ENCODE peak calls at places on chromosomes 13 and 19, in five cellular contexts. One of them, this sample, is unnamed.
A peak's percentile ranks its signal among the peaks of the same experiment; 100 is the strongest.

GRCh38 chr13:66977156-66977555 is 253.0 kb downstream of the PCDH9 start:
- DNase-seq in transverse colon: no peak
- DNase-seq in H1: no peak
- DNase-seq in tibial nerve: no peak
- DNase-seq in GM12878: no peak
- DNase-seq in this sample: no peak

GRCh38 chr19:339262-339887 is 5.2 kb downstream of the MIER2 start:
- DNase-seq in H1: no peak
- DNase-seq in tibial nerve: no peak
- DNase-seq in transverse colon: no peak
- DNase-seq in GM12878: no peak
- DNase-seq in this sample: no peak

GRCh38 chr13:41606646-41607045 is 149.3 kb downstream of the RGCC start:
- DNase-seq in tibial nerve: no peak
- DNase-seq in transverse colon: no peak
- DNase-seq in GM12878: no peak
- DNase-seq in H1: no peak
- DNase-seq in this sample: no peak

GRCh38 chr13:59677966-59678814 is 485.5 kb downstream of the DIAPH3 start:
- DNase-seq in H1: no peak
- DNase-seq in GM12878: no peak
- DNase-seq in tibial nerve: peak; percentile 26
- DNase-seq in transverse colon: no peak
- DNase-seq in this sample: peak; percentile 41

GRCh38 chr13:93039131-93039530 is 187.5 kb upstream of the GPC6 start:
- DNase-seq in GM12878: no peak
- DNase-seq in transverse colon: no peak
- DNase-seq in tibial nerve: no peak
- DNase-seq in H1: no peak
- DNase-seq in this sample: no peak

GRCh38 chr19:1211494-1212234 is 6.1 kb downstream of the STK11 start:
- DNase-seq in GM12878: no peak
- DNase-seq in tibial nerve: no peak
- DNase-seq in transverse colon: no peak
- DNase-seq in H1: no peak
- DNase-seq in this sample: peak; percentile 47

GRCh38 chr19:49983645-49984229 is 22.8 kb upstream of the SIGLEC11 start:
- DNase-seq in H1: no peak
- DNase-seq in GM12878: peak; percentile 19
- DNase-seq in transverse colon: peak; percentile 68
- DNase-seq in tibial nerve: peak; percentile 75
- DNase-seq in this sample: peak; percentile 57

GRCh38 chr19:2394669-2395292 is 32.6 kb downstream of the TIMM13 start:
- DNase-seq in transverse colon: peak; percentile 72
- DNase-seq in GM12878: peak; percentile 38
- DNase-seq in tibial nerve: no peak
- DNase-seq in H1: no peak
- DNase-seq in this sample: no peak

GRCh38 chr19:50416815-50417137 is 2.0 kb upstream of the SPIB start:
- DNase-seq in GM12878: no peak
- DNase-seq in H1: no peak
- DNase-seq in transverse colon: no peak
- DNase-seq in tibial nerve: no peak
- DNase-seq in this sample: no peak

GRCh38 chr13:114047358-114047881 is 73.5 kb upstream of the C13orf46 start:
- DNase-seq in H1: no peak
- DNase-seq in transverse colon: peak; percentile 60
- DNase-seq in tibial nerve: no peak
- DNase-seq in GM12878: peak; percentile 74
- DNase-seq in this sample: no peak

GRCh38 chr13:114110091-114110829 is 22.2 kb downstream of the RASA3 start:
- DNase-seq in H1: no peak
- DNase-seq in GM12878: no peak
- DNase-seq in tibial nerve: no peak
- DNase-seq in transverse colon: peak; percentile 68
- DNase-seq in this sample: peak; percentile 13

DNA sequence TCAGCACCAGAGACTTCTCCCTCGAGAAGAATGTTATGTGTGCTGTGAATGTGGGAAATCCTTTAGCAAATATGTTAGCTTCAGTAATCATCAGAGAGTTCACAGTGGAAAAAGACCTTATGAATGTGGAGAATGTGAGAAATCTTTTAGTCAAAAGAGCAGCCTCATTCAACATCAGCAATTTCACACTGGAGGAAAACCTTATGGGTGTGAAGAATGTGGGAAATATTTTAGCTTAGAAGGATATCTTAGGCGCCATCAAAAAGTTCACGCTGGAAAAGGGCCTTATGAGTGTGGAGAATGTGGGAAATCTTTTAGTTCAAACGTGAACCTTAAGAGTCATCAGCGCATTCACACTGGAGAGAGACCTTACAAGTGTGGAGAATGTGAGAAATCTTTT is 8.3 kb upstream of the ZNF587 start:
- DNase-seq in GM12878: no peak
- DNase-seq in transverse colon: no peak
- DNase-seq in tibial nerve: no peak
- DNase-seq in H1: no peak
- DNase-seq in this sample: no peak
- TF ChIP-seq EP300 in GM12878: no peak
- TF ChIP-seq EP300 in transverse colon: no peak
- TF ChIP-seq EP300 in tibial nerve: no peak
- TF ChIP-seq EP300 in H1: no peak
- TF ChIP-seq EP300 in this sample: no peak

DNA sequence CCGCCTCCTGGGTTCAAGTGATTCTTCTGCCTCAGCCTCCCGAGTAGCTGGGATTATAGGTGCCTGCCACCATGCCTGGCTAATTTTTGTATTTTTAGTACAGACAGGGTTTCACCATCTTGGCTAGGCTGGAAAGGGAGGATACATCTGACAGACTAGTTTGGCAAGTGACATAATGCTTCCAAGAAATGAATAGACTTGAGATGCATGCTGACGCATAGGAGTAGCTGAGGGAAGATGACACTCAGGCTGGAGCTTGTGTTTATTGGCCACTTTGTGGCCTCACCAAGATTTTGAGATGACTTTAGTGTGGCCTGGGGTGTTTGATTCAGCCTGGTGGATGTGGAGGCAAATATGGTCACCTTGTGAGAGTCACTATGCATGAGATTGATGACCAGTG is 4.0 kb downstream of the ZNF586 start:
- DNase-seq in transverse colon: no peak
- DNase-seq in H1: no peak
- DNase-seq in GM12878: no peak
- DNase-seq in tibial nerve: no peak
- DNase-seq in this sample: no peak
- H3K9me3 ChIP-seq in transverse colon: peaks cover 41% of the 10 kb centered on the region
- H3K9me3 ChIP-seq in H1: no peaks in the 10 kb centered on the region
- H3K9me3 ChIP-seq in GM12878: peaks cover 58% of the 10 kb centered on the region
- H3K9me3 ChIP-seq in tibial nerve: peaks cover 71% of the 10 kb centered on the region
- H3K9me3 ChIP-seq in this sample: peaks cover 96% of the 10 kb centered on the region

GRCh38 chr19:6510618-6511017 is 8.5 kb upstream of the TUBB4A start:
- DNase-seq in H1: no peak
- DNase-seq in GM12878: no peak
- DNase-seq in tibial nerve: no peak
- DNase-seq in transverse colon: no peak
- DNase-seq in this sample: no peak
- TF ChIP-seq EP300 in H1: no peak
- TF ChIP-seq EP300 in GM12878: no peak
- TF ChIP-seq EP300 in tibial nerve: no peak
- TF ChIP-seq EP300 in transverse colon: no peak
- TF ChIP-seq EP300 in this sample: no peak

GRCh38 chr19:44255705-44256411 is 3.8 kb upstream of the ZNF233 start:
- DNase-seq in GM12878: no peak
- DNase-seq in tibial nerve: no peak
- DNase-seq in H1: no peak
- DNase-seq in transverse colon: no peak
- DNase-seq in this sample: no peak

GRCh38 chr19:44260343-44260681 is 626 bp downstream of the ZNF233 start:
- DNase-seq in H1: no peak
- DNase-seq in GM12878: no peak
- DNase-seq in tibial nerve: no peak
- DNase-seq in transverse colon: peak; percentile 14
- DNase-seq in this sample: no peak

GRCh38 chr19:44258139-44258538 is 1.5 kb upstream of the ZNF233 start:
- DNase-seq in GM12878: no peak
- DNase-seq in tibial nerve: no peak
- DNase-seq in transverse colon: no peak
- DNase-seq in H1: no peak
- DNase-seq in this sample: no peak

GRCh38 chr19:44260695-44261446 is 1.2 kb downstream of the ZNF233 start:
- DNase-seq in tibial nerve: no peak
- DNase-seq in transverse colon: no peak
- DNase-seq in H1: no peak
- DNase-seq in GM12878: no peak
- DNase-seq in this sample: no peak

GRCh38 chr19:44258835-44259413 is 762 bp upstream of the ZNF233 start:
- DNase-seq in GM12878: no peak
- DNase-seq in transverse colon: no peak
- DNase-seq in H1: no peak
- DNase-seq in tibial nerve: no peak
- DNase-seq in this sample: no peak
- H3K9me3 ChIP-seq in GM12878: peaks cover 2% of the 10 kb centered on the region
- H3K9me3 ChIP-seq in transverse colon: peaks cover 41% of the 10 kb centered on the region
- H3K9me3 ChIP-seq in H1: peaks cover 21% of the 10 kb centered on the region
- H3K9me3 ChIP-seq in tibial nerve: peaks cover 85% of the 10 kb centered on the region
- H3K9me3 ChIP-seq in this sample: peaks cover 61% of the 10 kb centered on the region

DNA sequence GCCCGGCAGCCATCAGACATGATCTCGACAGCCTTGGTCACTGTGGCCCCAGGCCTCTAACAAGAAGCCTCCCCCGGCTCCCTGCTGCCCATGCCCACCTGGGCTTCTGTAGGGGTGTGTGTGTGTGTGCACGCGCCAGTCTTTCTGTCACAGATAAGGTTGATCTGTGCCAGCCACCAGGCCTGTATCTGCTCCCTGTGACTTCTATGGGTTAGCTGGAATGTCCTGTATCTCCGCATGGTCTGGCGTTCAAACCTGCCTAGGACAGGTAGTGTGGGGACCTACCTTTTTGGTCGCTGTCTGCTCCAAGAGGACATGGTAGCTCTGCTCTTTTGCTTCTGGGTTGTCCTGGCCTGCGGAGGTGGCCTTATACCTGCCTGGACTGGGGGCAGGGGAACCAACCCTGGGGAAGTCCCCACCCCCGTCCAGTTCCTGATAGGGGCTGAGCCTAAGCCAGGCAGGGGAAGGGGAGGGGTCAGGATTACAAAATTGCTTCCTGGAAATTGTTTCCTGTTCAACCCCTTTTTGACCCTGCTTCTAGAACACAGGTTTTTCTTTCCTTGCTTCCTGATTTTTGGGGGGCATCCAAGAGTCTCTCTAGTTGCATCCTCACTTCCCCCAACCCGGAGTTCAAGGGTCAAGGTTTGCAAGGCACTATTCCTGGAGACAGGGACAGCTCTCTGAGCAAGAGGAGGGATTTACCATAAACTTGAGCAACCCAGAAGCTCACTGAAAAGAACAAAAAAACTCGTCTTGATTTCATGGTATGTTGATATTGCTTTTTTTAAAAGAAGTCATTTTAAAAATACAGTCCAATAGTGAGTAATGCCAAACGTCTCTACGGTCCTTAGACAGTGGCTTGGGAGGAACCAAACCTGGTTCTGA is at the start of gene LRG1:
- DNase-seq in tibial nerve: peak; percentile 24
- DNase-seq in GM12878: peak; percentile 30
- DNase-seq in H1: no peak
- DNase-seq in transverse colon: peak; percentile 88
- DNase-seq in this sample: no peak
- TF ChIP-seq EP300 in tibial nerve: no peak
- TF ChIP-seq EP300 in GM12878: no peak
- TF ChIP-seq EP300 in H1: no peak
- TF ChIP-seq EP300 in transverse colon: no peak
- TF ChIP-seq EP300 in this sample: no peak

This sample was measured in A549.